ENCODE peak calls at places on chromosomes 12 and 14, in seven cellular contexts. S, I, X, J, M, F and B are unnamed samples.

GRCh38 chr12:112005419-112006395 is 7.3 kb downstream of the TMEM116 start:
- DNase-seq in S (peak; percentile 33), I (peak; percentile 70), X (peak; percentile 40), J (no peak), M (no peak), F (no peak), B (no peak)

GRCh38 chr12:5493018-5493417 is 61.1 kb downstream of the NTF3 start:
- DNase-seq in S (no peak), I (no peak), X (no peak), J (no peak), M (no peak), F (no peak), B (no peak)

GRCh38 chr12:108729612-108730336 is 1.5 kb downstream of the CORO1C start:
- DNase-seq in S (peak; percentile 48), I (no peak), X (peak; percentile 59), J (no peak), M (no peak), F (no peak), B (no peak)

GRCh38 chr12:109727746-109728726 is 14.4 kb downstream of the FAM222A start:
- DNase-seq in S (no peak), I (no peak), X (no peak), J (no peak), M (no peak), F (no peak), B (no peak)

GRCh38 chr14:76995279-76996035 is 33.1 kb downstream of the IRF2BPL start:
- DNase-seq in S (no peak), I (no peak), X (no peak), J (no peak), M (no peak), F (no peak), B (no peak)

GRCh38 chr12:94994312-94994711 is 9.2 kb downstream of the NDUFA12 start:
- DNase-seq in S (peak; percentile 80), I (no peak), X (peak; percentile 86), J (no peak), M (no peak), F (peak; percentile 38), B (no peak)

GRCh38 chr12:19373569-19373968 is 65.7 kb upstream of the AEBP2 start:
- DNase-seq in S (no peak), I (no peak), X (peak; percentile 16), J (no peak), M (no peak), F (no peak), B (no peak)

GRCh38 chr12:50517456-50518048 is 12.8 kb downstream of the DIP2B start:
- DNase-seq in S (peak; percentile 66), I (no peak), X (peak; percentile 71), J (no peak), M (no peak), F (no peak), B (no peak)

GRCh38 chr12:49644620-49644994 is 21.2 kb downstream of the PRPF40B start:
- DNase-seq in S (peak; percentile 87), I (peak; percentile 78), X (peak; percentile 75), J (peak; percentile 77), M (peak; percentile 91), F (peak; percentile 10), B (peak; percentile 84)

GRCh38 chr12:39070775-39071174 is 165.4 kb upstream of the CPNE8 start:
- DNase-seq in S (no peak), I (no peak), X (no peak), J (no peak), M (no peak), F (no peak), B (no peak)

GRCh38 chr12:124753230-124753595 is 110.5 kb downstream of the SCARB1 start:
- DNase-seq in S (no peak), I (no peak), X (no peak), J (no peak), M (no peak), F (no peak), B (no peak)

GRCh38 chr12:242496-242895 is 20.1 kb downstream of the SLC6A13 start:
- DNase-seq in S (no peak), I (no peak), X (no peak), J (no peak), M (peak; percentile 75), F (no peak), B (peak; percentile 49)

GRCh38 chr14:32259368-32260013 is 56.4 kb upstream of the RNU6-8 start:
- DNase-seq in S (peak; percentile 71), I (no peak), X (peak; percentile 74), J (no peak), M (no peak), F (peak; percentile 71), B (no peak)

GRCh38 chr14:81990312-81990761 is 456.7 kb upstream of the SEL1L start:
- DNase-seq in S (peak; percentile 70), I (no peak), X (peak; percentile 53), J (peak; percentile 67), M (no peak), F (no peak), B (no peak)

GRCh38 chr12:5013206-5013830 is 30.4 kb upstream of the KCNA5 start:
- DNase-seq in S (peak; percentile 11), I (peak; percentile 37), X (no peak), J (no peak), M (no peak), F (no peak), B (no peak)

GRCh38 chr14:94918896-94919295 is 149.0 kb upstream of the GSC start:
- DNase-seq in S (no peak), I (no peak), X (no peak), J (no peak), M (no peak), F (no peak), B (no peak)

GRCh38 chr14:96626121-96626768 is 124.1 kb downstream of the PAPOLA start:
- DNase-seq in S (no peak), I (no peak), X (no peak), J (no peak), M (peak; percentile 65), F (no peak), B (peak; percentile 62)

GRCh38 chr12:40146800-40147797 is 41.2 kb upstream of the SLC2A13 start:
- DNase-seq in S (no peak), I (no peak), X (no peak), J (peak; percentile 3), M (no peak), F (no peak), B (no peak)

GRCh38 chr12:85834378-85834777 is 1.8 kb downstream of the RASSF9 start:
- DNase-seq in S (no peak), I (no peak), X (peak; percentile 7), J (no peak), M (no peak), F (no peak), B (no peak)

GRCh38 chr12:122884091-122884826 is 11.7 kb downstream of the VPS37B start:
- DNase-seq in S (no peak), I (peak; percentile 12), X (no peak), J (no peak), M (no peak), F (no peak), B (no peak)

GRCh38 chr14:75979071-75979571 is 2.7 kb downstream of the TGFB3 start:
- DNase-seq in S (peak; percentile 73), I (no peak), X (peak; percentile 59), J (peak; percentile 53), M (no peak), F (no peak), B (no peak)

DNA sequence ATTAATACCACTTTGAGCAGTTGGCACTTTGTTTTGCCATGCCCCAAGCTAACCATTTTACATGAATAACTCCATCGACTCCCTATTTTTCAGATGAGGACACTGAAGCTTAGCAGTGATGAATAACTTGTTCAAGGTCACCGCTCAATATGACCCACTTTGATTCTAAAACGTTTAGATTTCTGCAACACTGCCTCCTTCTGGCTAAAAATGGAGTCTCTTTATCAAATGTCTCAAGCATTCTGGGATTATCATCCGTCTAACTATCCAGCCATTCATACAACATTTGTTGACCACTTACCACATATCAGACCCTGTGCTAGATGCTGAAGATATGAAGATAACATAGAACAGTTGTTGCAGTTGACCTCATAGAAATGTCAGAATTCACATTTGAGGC is 298.0 kb downstream of the PPFIA2 start:
- DNase-seq in S (no peak), I (no peak), X (no peak), J (no peak), M (no peak), F (no peak), B (no peak)
- TF ChIP-seq CTCF in S (peak; percentile 22), I (no peak), X (no peak), J (no peak), M (no peak), F (peak; percentile 6), B (peak; percentile 50)

GRCh38 chr12:8609061-8609570 is 3.5 kb downstream of the AICDA start:
- DNase-seq in S (peak; percentile 78), I (no peak), X (peak; percentile 43), J (peak; percentile 23), M (no peak), F (no peak), B (no peak)

GRCh38 chr12:8605057-8605456 is 7.6 kb downstream of the AICDA start:
- DNase-seq in S (no peak), I (no peak), X (no peak), J (no peak), M (peak; percentile 79), F (no peak), B (no peak)

DNA sequence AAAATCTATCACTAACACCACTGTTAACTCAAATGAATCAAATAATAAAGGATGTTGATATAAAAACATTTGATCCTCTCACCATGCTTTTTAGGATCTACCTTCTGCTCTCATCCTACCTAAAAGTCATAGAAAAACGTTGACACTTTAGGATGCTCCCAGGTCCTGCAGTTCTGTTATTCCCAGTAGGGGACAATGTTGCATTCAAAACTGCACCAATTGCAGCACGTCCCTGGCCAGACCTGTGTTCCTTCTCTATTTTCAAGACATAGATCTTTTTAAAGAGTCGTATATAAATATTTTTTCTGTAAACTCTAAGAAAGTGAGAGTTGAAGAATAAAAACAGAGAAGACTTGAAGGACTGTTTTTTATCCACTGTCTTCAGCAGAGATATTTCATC is 8.8 kb downstream of the AICDA start:
- DNase-seq in S (peak; percentile 6), I (no peak), X (no peak), J (no peak), M (no peak), F (no peak), B (no peak)
- TF ChIP-seq CTCF in S (no peak), I (no peak), X (no peak), J (peak; percentile 31), M (no peak), F (peak; percentile 21), B (peak; percentile 35)

DNA sequence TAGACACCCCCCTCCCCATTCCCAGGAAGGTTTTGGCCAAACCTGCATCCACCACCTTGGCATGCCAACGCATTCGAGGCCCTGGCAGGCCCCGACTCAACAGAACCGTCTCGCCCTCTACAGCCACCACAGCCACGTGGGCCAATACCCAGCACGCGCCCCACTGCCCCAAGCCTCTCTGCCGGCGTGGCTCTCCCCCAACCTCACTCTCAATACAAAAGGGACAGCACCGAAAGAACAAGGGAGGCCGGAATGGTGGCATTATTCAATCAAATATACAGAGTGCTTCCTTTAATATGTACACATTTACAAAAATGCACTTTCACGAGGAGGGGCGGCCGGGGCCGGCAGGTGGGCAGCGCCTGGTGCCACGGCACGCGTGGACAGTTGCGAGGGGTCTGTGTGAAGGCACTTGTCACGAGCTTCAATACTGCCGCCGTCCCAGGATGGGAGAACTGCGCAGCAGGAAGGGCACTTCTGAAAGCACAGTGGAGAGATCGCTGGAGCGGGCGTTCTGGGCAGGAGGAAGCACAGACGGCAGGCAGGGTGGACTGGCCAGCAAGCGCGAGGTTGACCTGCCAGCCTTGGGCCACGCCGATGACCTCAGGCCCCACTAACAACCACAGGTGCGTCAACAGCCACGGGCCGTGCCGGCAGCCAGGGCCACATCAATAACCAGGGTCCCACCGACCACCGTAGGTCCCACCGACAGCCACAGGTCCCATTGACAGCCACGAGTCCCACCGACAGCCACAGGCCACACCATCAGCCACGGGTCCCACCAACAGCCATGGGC is 26.9 kb downstream of the JAG2 start:
- DNase-seq in S (no peak), I (no peak), X (no peak), J (no peak), M (no peak), F (no peak), B (no peak)
- TF ChIP-seq CTCF in S (no peak), I (no peak), X (no peak), J (no peak), M (no peak), F (no peak), B (no peak)

GRCh38 chr14:30299915-30300314 is 259.0 kb upstream of the G2E3 start:
- DNase-seq in S (no peak), I (no peak), X (no peak), J (no peak), M (no peak), F (no peak), B (no peak)
- TF ChIP-seq CTCF in S (no peak), I (no peak), X (no peak), J (no peak), M (no peak), F (no peak), B (no peak)